ENCODE peak calls at places on chromosomes 7 and 10, in ten cellular contexts. V is PC-9; C is osteocyte; Q is fibroblast of mammary gland; F is HTR-8/SVneo; L is adipocyte; J is NCI-H748 treated with DMSO at 0.1 percent for 48 hours; P is AG20443; O is central memory CD4-positive, alpha-beta T cell; N is KBM-7. X is an unnamed sample.

GRCh38 chr7:2224934-2225333 is 7.8 kb downstream of the MAD1L1 start:
- DNase-seq in V (peak; percentile 65), C (no peak), Q (no peak), F (no peak), L (no peak), J (no peak), P (no peak), O (no peak), N (no peak), X (no peak)

GRCh38 chr7:90777075-90777864 is 181.1 kb downstream of the CDK14 start:
- DNase-seq in V (no peak), C (no peak), Q (peak; percentile 13), F (no peak), L (no peak), J (no peak), P (peak; percentile 24), O (no peak), N (no peak), X (no peak)

GRCh38 chr10:17512341-17513001 is 58.1 kb upstream of the ST8SIA6 start:
- DNase-seq in V (peak; percentile 89), C (peak; percentile 83), Q (peak; percentile 96), F (no peak), L (peak; percentile 92), J (no peak), P (peak; percentile 63), O (no peak), N (no peak), X (no peak)

GRCh38 chr10:75651452-75651851 is 220.0 kb downstream of the LRMDA start:
- DNase-seq in V (no peak), C (no peak), Q (peak; percentile 38), F (peak; percentile 21), L (no peak), J (no peak), P (peak; percentile 22), O (no peak), N (peak; percentile 59), X (no peak)

GRCh38 chr10:70912556-70912955 is 24.2 kb upstream of the PCBD1 start:
- DNase-seq in V (no peak), C (no peak), Q (no peak), F (no peak), L (no peak), J (no peak), P (no peak), O (no peak), N (no peak), X (no peak)

GRCh38 chr7:2725178-2726105 is 37.4 kb downstream of the AMZ1 start:
- DNase-seq in V (no peak), C (no peak), Q (no peak), F (no peak), L (no peak), J (no peak), P (no peak), O (no peak), N (no peak), X (no peak)

GRCh38 chr7:154852205-154852604 is 150.7 kb downstream of the PAXIP1 start:
- DNase-seq in V (no peak), C (no peak), Q (no peak), F (no peak), L (no peak), J (no peak), P (no peak), O (no peak), N (no peak), X (no peak)

GRCh38 chr7:28647076-28647421 is 234.7 kb downstream of the CREB5 start:
- DNase-seq in V (no peak), C (no peak), Q (no peak), F (no peak), L (no peak), J (no peak), P (no peak), O (no peak), N (no peak), X (no peak)

GRCh38 chr7:39252916-39253315 is 275.2 kb downstream of the POU6F2 start:
- DNase-seq in V (no peak), C (no peak), Q (no peak), F (no peak), L (peak; percentile 6), J (no peak), P (peak; percentile 76), O (no peak), N (no peak), X (no peak)

GRCh38 chr7:155339474-155339873 is 41.8 kb downstream of the INSIG1 start:
- DNase-seq in V (no peak), C (no peak), Q (no peak), F (no peak), L (no peak), J (no peak), P (no peak), O (no peak), N (no peak), X (no peak)

GRCh38 chr10:28090506-28090905 is 91.6 kb upstream of the ODAD2 start:
- DNase-seq in V (no peak), C (no peak), Q (no peak), F (no peak), L (no peak), J (no peak), P (no peak), O (no peak), N (no peak), X (no peak)

GRCh38 chr10:102153093-102153620 is 968 bp downstream of the NOLC1 start:
- DNase-seq in V (no peak), C (no peak), Q (no peak), F (no peak), L (peak; percentile 43), J (no peak), P (no peak), O (no peak), N (peak; percentile 31), X (no peak)

GRCh38 chr7:101201695-101202602 is 1.1 kb upstream of the MOGAT3 start:
- DNase-seq in V (no peak), C (no peak), Q (no peak), F (no peak), L (peak; percentile 3), J (no peak), P (peak; percentile 43), O (no peak), N (no peak), X (no peak)

GRCh38 chr7:98559958-98560357 is 57.1 kb upstream of the NPTX2 start:
- DNase-seq in V (no peak), C (no peak), Q (no peak), F (no peak), L (no peak), J (no peak), P (no peak), O (no peak), N (no peak), X (no peak)

GRCh38 chr10:103241262-103242011 is 4.2 kb upstream of the RPEL1 start:
- DNase-seq in V (peak; percentile 96), C (no peak), Q (peak; percentile 20), F (peak; percentile 49), L (peak; percentile 62), J (no peak), P (peak; percentile 53), O (no peak), N (peak; percentile 58), X (no peak)

GRCh38 chr7:111914287-111914686 is 291.9 kb downstream of the DOCK4 start:
- DNase-seq in V (no peak), C (no peak), Q (no peak), F (no peak), L (no peak), J (no peak), P (no peak), O (no peak), N (no peak), X (no peak)

GRCh38 chr10:44393051-44393630 is 8.2 kb upstream of the CXCL12 start:
- DNase-seq in V (no peak), C (peak; percentile 60), Q (no peak), F (peak; percentile 32), L (no peak), J (no peak), P (no peak), O (no peak), N (no peak), X (no peak)

GRCh38 chr10:126597206-126597605 is 73.3 kb downstream of the C10orf90 start:
- DNase-seq in V (no peak), C (no peak), Q (peak; percentile 69), F (no peak), L (no peak), J (no peak), P (peak; percentile 43), O (no peak), N (no peak), X (no peak)

GRCh38 chr10:75431180-75432111 is at the start of gene LRMDA:
- DNase-seq in V (no peak), C (no peak), Q (no peak), F (no peak), L (peak; percentile 27), J (no peak), P (peak; percentile 78), O (no peak), N (peak; percentile 49), X (no peak)

GRCh38 chr10:12681250-12681649 is 320.3 kb downstream of the CCDC3 start:
- DNase-seq in V (no peak), C (no peak), Q (no peak), F (no peak), L (no peak), J (no peak), P (no peak), O (no peak), N (no peak), X (no peak)

GRCh38 chr10:50653142-50653541 is 29.4 kb upstream of the SGMS1 start:
- DNase-seq in V (no peak), C (no peak), Q (peak; percentile 38), F (no peak), L (peak; percentile 74), J (no peak), P (peak; percentile 50), O (peak; percentile 15), N (peak; percentile 43), X (no peak)